ENCODE peak calls at places on chromosomes 11 and 22, in seven cellular contexts. R, E, I, W, S, P and O are unnamed samples.

GRCh38 chr11:62202910-62203309 is 5.6 kb upstream of the SCGB2A1 start:
- DNase-seq in P (no peak), I (no peak), R (no peak), S (no peak), E (no peak), W (no peak), O (no peak)

GRCh38 chr11:115103921-115104320 is 400.3 kb downstream of the CADM1 start:
- DNase-seq in P (no peak), E (no peak), S (no peak), R (no peak), W (no peak), I (no peak), O (no peak)

GRCh38 chr11:120513436-120514315 is 2.1 kb downstream of the GRIK4 start:
- DNase-seq in W (no peak), S (no peak), R (no peak), E (no peak), I (no peak), P (no peak), O (no peak)

GRCh38 chr11:4025248-4025956 is 69.2 kb upstream of the RRM1 start:
- DNase-seq in I (no peak), W (no peak), P (no peak), R (no peak), E (no peak), S (no peak), O (peak; percentile 62)

GRCh38 chr11:86916330-86916729 is 38.9 kb downstream of the FZD4 start:
- DNase-seq in P (no peak), R (no peak), I (no peak), W (no peak), E (no peak), S (no peak), O (no peak)

GRCh38 chr11:72589802-72590761 is 84.1 kb downstream of the PDE2A start:
- DNase-seq in W (peak; percentile 58), P (peak; percentile 41), I (peak; percentile 33), E (no peak), R (peak; percentile 63), S (peak; percentile 43), O (no peak)

GRCh38 chr11:506950-507726 is at the start of gene RNH1:
- DNase-seq in P (peak; percentile 97), E (peak; percentile 100), R (peak; percentile 99), S (peak; percentile 98), I (peak; percentile 98), W (peak; percentile 99), O (peak; percentile 91)

GRCh38 chr11:10858505-10859360 is 880 bp upstream of the ZBED5 start:
- DNase-seq in W (peak; percentile 80), S (peak; percentile 63), E (peak; percentile 55), R (peak; percentile 62), I (peak; percentile 39), P (no peak), O (peak; percentile 77)

GRCh38 chr22:45552580-45553332 is 50.1 kb downstream of the FBLN1 start:
- DNase-seq in S (no peak), I (no peak), W (peak; percentile 86), P (no peak), E (no peak), R (no peak), O (no peak)

GRCh38 chr11:112961751-112962747 is 829 bp downstream of the NCAM1 start:
- DNase-seq in R (no peak), S (peak; percentile 2), W (peak; percentile 46), E (peak; percentile 46), I (no peak), P (peak; percentile 74), O (peak; percentile 63)

GRCh38 chr11:132858203-132858602 is 674.1 kb downstream of the OPCML start:
- DNase-seq in S (no peak), W (no peak), E (no peak), P (no peak), R (no peak), I (no peak), O (peak; percentile 83)

GRCh38 chr11:41382927-41383326 is 76.5 kb downstream of the LRRC4C start:
- DNase-seq in E (no peak), W (no peak), P (no peak), I (no peak), S (no peak), R (no peak), O (no peak)

GRCh38 chr11:64629103-64629502 is 38.1 kb downstream of the SLC22A12 start:
- DNase-seq in R (no peak), W (no peak), I (no peak), S (no peak), E (no peak), P (no peak), O (no peak)

GRCh38 chr22:42887114-42887513 is 30.0 kb upstream of the ARFGAP3 start:
- DNase-seq in R (no peak), P (no peak), E (no peak), S (no peak), W (no peak), I (no peak), O (no peak)

GRCh38 chr22:17106785-17107546 is 14.2 kb downstream of the TMEM121B start:
- DNase-seq in E (no peak), W (no peak), I (no peak), S (no peak), P (no peak), R (peak; percentile 14), O (no peak)

GRCh38 chr11:61718046-61718531 is 34.3 kb upstream of the MYRF start:
- DNase-seq in S (no peak), P (no peak), R (no peak), I (no peak), W (no peak), E (no peak), O (no peak)

GRCh38 chr22:46612904-46613605 is 7.1 kb upstream of the GRAMD4 start:
- DNase-seq in I (peak; percentile 18), P (peak; percentile 79), W (no peak), E (no peak), R (peak; percentile 68), S (peak; percentile 20), O (no peak)

GRCh38 chr11:130892847-130893246 is 23.4 kb downstream of the SNX19 start:
- DNase-seq in E (no peak), R (no peak), P (no peak), S (no peak), I (no peak), W (no peak), O (no peak)

GRCh38 chr11:36581536-36581935 is 12.8 kb upstream of the IFTAP start:
- DNase-seq in W (no peak), I (no peak), E (no peak), S (no peak), P (no peak), R (no peak), O (no peak)

GRCh38 chr22:30047364-30047738 is 32.9 kb upstream of the HORMAD2 start:
- DNase-seq in W (no peak), S (peak; percentile 58), I (no peak), R (no peak), P (peak; percentile 41), E (no peak), O (no peak)

GRCh38 chr11:1399386-1400167 is 9.8 kb downstream of the BRSK2 start:
- DNase-seq in E (no peak), W (peak; percentile 32), R (no peak), P (no peak), I (no peak), S (no peak), O (no peak)

GRCh38 chr22:46688949-46689348 is 49.1 kb downstream of the CERK start:
- DNase-seq in E (no peak), R (no peak), P (no peak), W (no peak), S (no peak), I (no peak), O (no peak)

GRCh38 chr11:36349345-36350136 is 53.5 kb downstream of the PRR5L start:
- DNase-seq in S (no peak), W (no peak), I (no peak), R (no peak), E (no peak), P (no peak), O (peak; percentile 42)

GRCh38 chr11:92886243-92886905 is 83.1 kb upstream of the MTNR1B start:
- DNase-seq in E (no peak), W (no peak), R (no peak), I (no peak), S (no peak), P (no peak), O (peak; percentile 87)

GRCh38 chr22:43392385-43392989 is 19.3 kb upstream of the MPPED1 start:
- DNase-seq in S (no peak), R (no peak), E (no peak), P (no peak), I (no peak), W (no peak), O (no peak)

GRCh38 chr22:22661275-22661674 is 16.9 kb downstream of the GGTLC2 start:
- DNase-seq in P (no peak), R (no peak), W (no peak), E (no peak), S (no peak), I (no peak), O (no peak)

GRCh38 chr22:30253205-30253852 is 6.8 kb upstream of the LIF start:
- DNase-seq in R (no peak), E (peak; percentile 67), W (peak; percentile 82), P (no peak), I (no peak), S (no peak), O (no peak)

GRCh38 chr11:11243258-11243789 is 109.7 kb downstream of the CSNK2A3 start:
- DNase-seq in R (no peak), P (no peak), S (no peak), E (no peak), W (peak; percentile 72), I (no peak), O (no peak)

GRCh38 chr22:20085651-20086050 is 5.6 kb downstream of the DGCR8 start:
- DNase-seq in W (no peak), E (no peak), P (no peak), R (no peak), I (no peak), S (no peak), O (no peak)

GRCh38 chr11:36487619-36488018 is 22.5 kb downstream of the TRAF6 start:
- DNase-seq in P (no peak), I (no peak), S (no peak), E (no peak), R (no peak), W (no peak), O (no peak)

GRCh38 chr11:130068546-130068985 is 1.1 kb upstream of the APLP2 start:
- DNase-seq in E (no peak), R (no peak), I (no peak), S (no peak), W (no peak), P (no peak), O (peak; percentile 86)

GRCh38 chr11:64206457-64207246 is at the start of gene FERMT3:
- DNase-seq in S (peak; percentile 73), W (peak; percentile 88), R (peak; percentile 81), P (peak; percentile 68), E (no peak), I (peak; percentile 35), O (no peak)

GRCh38 chr22:36578619-36579018 is 49.7 kb upstream of the EIF3D start:
- DNase-seq in W (no peak), I (no peak), S (no peak), P (no peak), R (no peak), E (no peak), O (peak; percentile 14)